ENCODE peak calls at places on chromosome 22, in six cellular contexts. One of them, this sample, is unnamed.

GRCh38 chr22:29050457-29050856 is 11.2 kb downstream of the C22orf31 start:
- DNase-seq in RCC 7860: no peak
- DNase-seq in stimulated activated CD4-positive, alpha-beta T cell treated with anti-CD3 and anti-CD28 coated beads, Interleukin-2, amount 100 ng/mL, for 24 hours: no peak
- DNase-seq in DMS53: no peak
- DNase-seq in astrocyte of the hippocampus: no peak
- DNase-seq in activated naive CD4-positive, alpha-beta T cell: no peak
- DNase-seq in this sample: no peak

GRCh38 chr22:27424319-27424718 is 377.2 kb downstream of the MN1 start:
- DNase-seq in RCC 7860: no peak
- DNase-seq in stimulated activated CD4-positive, alpha-beta T cell treated with anti-CD3 and anti-CD28 coated beads, Interleukin-2, amount 100 ng/mL, for 24 hours: no peak
- DNase-seq in DMS53: no peak
- DNase-seq in astrocyte of the hippocampus: no peak
- DNase-seq in activated naive CD4-positive, alpha-beta T cell: no peak
- DNase-seq in this sample: peak

GRCh38 chr22:30838111-30838510 is 130.5 kb downstream of the MORC2 start:
- DNase-seq in RCC 7860: no peak
- DNase-seq in stimulated activated CD4-positive, alpha-beta T cell treated with anti-CD3 and anti-CD28 coated beads, Interleukin-2, amount 100 ng/mL, for 24 hours: no peak
- DNase-seq in DMS53: no peak
- DNase-seq in astrocyte of the hippocampus: no peak
- DNase-seq in activated naive CD4-positive, alpha-beta T cell: no peak
- DNase-seq in this sample: no peak

GRCh38 chr22:43378011-43378704 is 33.7 kb upstream of the MPPED1 start:
- DNase-seq in RCC 7860: no peak
- DNase-seq in stimulated activated CD4-positive, alpha-beta T cell treated with anti-CD3 and anti-CD28 coated beads, Interleukin-2, amount 100 ng/mL, for 24 hours: no peak
- DNase-seq in DMS53: no peak
- DNase-seq in astrocyte of the hippocampus: peak
- DNase-seq in activated naive CD4-positive, alpha-beta T cell: no peak
- DNase-seq in this sample: peak

GRCh38 chr22:41913842-41914534 is 886 bp downstream of the SHISA8 start:
- DNase-seq in RCC 7860: no peak
- DNase-seq in stimulated activated CD4-positive, alpha-beta T cell treated with anti-CD3 and anti-CD28 coated beads, Interleukin-2, amount 100 ng/mL, for 24 hours: no peak
- DNase-seq in DMS53: peak
- DNase-seq in astrocyte of the hippocampus: peak
- DNase-seq in activated naive CD4-positive, alpha-beta T cell: no peak
- DNase-seq in this sample: peak

GRCh38 chr22:38163844-38164577 is 17.6 kb downstream of the PLA2G6 start:
- DNase-seq in RCC 7860: no peak
- DNase-seq in stimulated activated CD4-positive, alpha-beta T cell treated with anti-CD3 and anti-CD28 coated beads, Interleukin-2, amount 100 ng/mL, for 24 hours: no peak
- DNase-seq in DMS53: peak
- DNase-seq in astrocyte of the hippocampus: no peak
- DNase-seq in activated naive CD4-positive, alpha-beta T cell: no peak
- DNase-seq in this sample: peak

GRCh38 chr22:33867118-33867863 is 53.0 kb downstream of the LARGE1 start:
- DNase-seq in RCC 7860: peak
- DNase-seq in stimulated activated CD4-positive, alpha-beta T cell treated with anti-CD3 and anti-CD28 coated beads, Interleukin-2, amount 100 ng/mL, for 24 hours: no peak
- DNase-seq in DMS53: no peak
- DNase-seq in astrocyte of the hippocampus: peak
- DNase-seq in activated naive CD4-positive, alpha-beta T cell: no peak
- DNase-seq in this sample: no peak

GRCh38 chr22:40560551-40560950 is 76.0 kb downstream of the MRTFA start:
- DNase-seq in RCC 7860: no peak
- DNase-seq in stimulated activated CD4-positive, alpha-beta T cell treated with anti-CD3 and anti-CD28 coated beads, Interleukin-2, amount 100 ng/mL, for 24 hours: peak
- DNase-seq in DMS53: no peak
- DNase-seq in astrocyte of the hippocampus: peak
- DNase-seq in activated naive CD4-positive, alpha-beta T cell: no peak
- DNase-seq in this sample: peak

GRCh38 chr22:26642465-26643367 is 14.7 kb upstream of the MIAT start:
- DNase-seq in RCC 7860: no peak
- DNase-seq in stimulated activated CD4-positive, alpha-beta T cell treated with anti-CD3 and anti-CD28 coated beads, Interleukin-2, amount 100 ng/mL, for 24 hours: peak
- DNase-seq in DMS53: no peak
- DNase-seq in astrocyte of the hippocampus: peak
- DNase-seq in activated naive CD4-positive, alpha-beta T cell: peak
- DNase-seq in this sample: peak

GRCh38 chr22:39097098-39098020 is at the start of gene APOBEC3H:
- DNase-seq in RCC 7860: no peak
- DNase-seq in stimulated activated CD4-positive, alpha-beta T cell treated with anti-CD3 and anti-CD28 coated beads, Interleukin-2, amount 100 ng/mL, for 24 hours: no peak
- DNase-seq in DMS53: no peak
- DNase-seq in astrocyte of the hippocampus: peak
- DNase-seq in activated naive CD4-positive, alpha-beta T cell: no peak
- DNase-seq in this sample: peak

GRCh38 chr22:19942886-19943664 is 1.5 kb upstream of the TXNRD2 start:
- DNase-seq in RCC 7860: peak
- DNase-seq in stimulated activated CD4-positive, alpha-beta T cell treated with anti-CD3 and anti-CD28 coated beads, Interleukin-2, amount 100 ng/mL, for 24 hours: no peak
- DNase-seq in DMS53: no peak
- DNase-seq in astrocyte of the hippocampus: peak
- DNase-seq in activated naive CD4-positive, alpha-beta T cell: no peak
- DNase-seq in this sample: peak

GRCh38 chr22:43895986-43896645 is 4.3 kb upstream of the PNPLA5 start:
- DNase-seq in RCC 7860: no peak
- DNase-seq in stimulated activated CD4-positive, alpha-beta T cell treated with anti-CD3 and anti-CD28 coated beads, Interleukin-2, amount 100 ng/mL, for 24 hours: no peak
- DNase-seq in DMS53: no peak
- DNase-seq in astrocyte of the hippocampus: no peak
- DNase-seq in activated naive CD4-positive, alpha-beta T cell: no peak
- DNase-seq in this sample: no peak

GRCh38 chr22:32469799-32470212 is 4.8 kb upstream of the FBXO7 start:
- DNase-seq in RCC 7860: peak
- DNase-seq in stimulated activated CD4-positive, alpha-beta T cell treated with anti-CD3 and anti-CD28 coated beads, Interleukin-2, amount 100 ng/mL, for 24 hours: no peak
- DNase-seq in DMS53: peak
- DNase-seq in astrocyte of the hippocampus: peak
- DNase-seq in activated naive CD4-positive, alpha-beta T cell: no peak
- DNase-seq in this sample: peak

GRCh38 chr22:27120036-27120435 is 462.6 kb downstream of the MIAT start:
- DNase-seq in RCC 7860: no peak
- DNase-seq in stimulated activated CD4-positive, alpha-beta T cell treated with anti-CD3 and anti-CD28 coated beads, Interleukin-2, amount 100 ng/mL, for 24 hours: no peak
- DNase-seq in DMS53: no peak
- DNase-seq in astrocyte of the hippocampus: no peak
- DNase-seq in activated naive CD4-positive, alpha-beta T cell: no peak
- DNase-seq in this sample: no peak

GRCh38 chr22:22720201-22720723 is 75.8 kb downstream of the GGTLC2 start:
- DNase-seq in RCC 7860: no peak
- DNase-seq in stimulated activated CD4-positive, alpha-beta T cell treated with anti-CD3 and anti-CD28 coated beads, Interleukin-2, amount 100 ng/mL, for 24 hours: peak
- DNase-seq in DMS53: peak
- DNase-seq in astrocyte of the hippocampus: peak
- DNase-seq in activated naive CD4-positive, alpha-beta T cell: no peak
- DNase-seq in this sample: peak

GRCh38 chr22:47296405-47297260 is 534.2 kb downstream of the TBC1D22A start:
- DNase-seq in RCC 7860: no peak
- DNase-seq in stimulated activated CD4-positive, alpha-beta T cell treated with anti-CD3 and anti-CD28 coated beads, Interleukin-2, amount 100 ng/mL, for 24 hours: no peak
- DNase-seq in DMS53: no peak
- DNase-seq in astrocyte of the hippocampus: no peak
- DNase-seq in activated naive CD4-positive, alpha-beta T cell: no peak
- DNase-seq in this sample: no peak